ENCODE peak calls at places on chromosomes 5 and 9, in four cellular contexts. L is IMR-90, F is mesendoderm, R is H1. Z is an unnamed sample.

GRCh38 chr9:136143215-136144001 is 24.7 kb upstream of the TMEM250 start:
- DNase-seq in L (peak; percentile 9), F (peak; percentile 78), R (peak; percentile 86), Z (peak; percentile 81)

GRCh38 chr5:40165789-40166728 is 513.7 kb upstream of the PTGER4 start:
- DNase-seq in L (peak; percentile 19), F (peak; percentile 11), R (no peak), Z (peak; percentile 26)

GRCh38 chr5:164998142-164998541 is 1492.7 kb downstream of the MAT2B start:
- DNase-seq in L (no peak), F (no peak), R (no peak), Z (no peak)

GRCh38 chr5:145471831-145472616 is 363.1 kb downstream of the PRELID2 start:
- DNase-seq in L (peak; percentile 36), F (peak; percentile 61), R (no peak), Z (no peak)

GRCh38 chr5:145681686-145682085 is 153.5 kb downstream of the PRELID2 start:
- DNase-seq in L (peak; percentile 73), F (peak; percentile 70), R (peak; percentile 54), Z (peak; percentile 46)

GRCh38 chr5:34412769-34413168 is 243.4 kb upstream of the RAI14 start:
- DNase-seq in L (peak; percentile 65), F (peak; percentile 71), R (no peak), Z (no peak)

GRCh38 chr5:35001842-35002241 is 45.9 kb downstream of the AGXT2 start:
- DNase-seq in L (no peak), F (no peak), R (no peak), Z (no peak)

GRCh38 chr9:93072383-93072795 is 13.9 kb downstream of the SUSD3 start:
- DNase-seq in L (peak; percentile 68), F (no peak), R (no peak), Z (no peak)

GRCh38 chr5:149352169-149352568 is 5.7 kb upstream of the PCYOX1L start:
- DNase-seq in L (no peak), F (no peak), R (no peak), Z (no peak)

GRCh38 chr9:127336086-127336485 is 60.9 kb upstream of the SLC2A8 start:
- DNase-seq in L (peak; percentile 68), F (no peak), R (no peak), Z (no peak)

GRCh38 chr5:80711938-80712337 is 57.2 kb upstream of the DHFR start:
- DNase-seq in L (peak; percentile 34), F (peak; percentile 81), R (no peak), Z (peak; percentile 67)

GRCh38 chr5:85921590-85921989 is 696.2 kb upstream of the COX7C start:
- DNase-seq in L (no peak), F (peak; percentile 29), R (no peak), Z (no peak)

GRCh38 chr5:9761706-9762105 is 131.6 kb upstream of the TAS2R1 start:
- DNase-seq in L (no peak), F (no peak), R (no peak), Z (no peak)

GRCh38 chr9:112852741-112853505 is 37.8 kb downstream of the SLC46A2 start:
- DNase-seq in L (no peak), F (no peak), R (no peak), Z (no peak)

GRCh38 chr5:168782172-168782571 is 203.0 kb upstream of the PANK3 start:
- DNase-seq in L (no peak), F (peak; percentile 35), R (no peak), Z (peak; percentile 39)

DNA sequence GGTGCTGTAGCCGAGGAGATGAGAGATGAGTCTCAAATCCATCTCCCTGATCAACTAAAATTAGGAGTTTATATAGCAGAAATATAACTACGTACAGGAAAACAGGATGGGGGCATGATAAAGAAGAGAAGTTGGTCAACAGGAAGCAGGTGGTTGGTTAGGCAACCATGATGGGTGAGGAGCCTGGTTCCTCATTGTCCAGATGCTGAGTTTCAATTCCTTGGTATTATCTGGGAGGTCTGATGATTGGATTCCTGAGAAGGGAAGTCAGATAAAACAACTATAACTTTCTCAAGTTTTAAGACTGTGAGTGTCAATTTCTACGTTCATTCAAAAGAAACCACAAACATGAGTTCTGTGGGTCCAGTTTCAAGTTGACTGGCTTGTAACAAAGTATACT is 323.9 kb downstream of the MTRR start:
- DNase-seq in L (no peak), F (no peak), R (no peak), Z (no peak)
- H3K56ac ChIP-seq in L (no peak overlapping the region), F (no peak overlapping the region), R (no peak overlapping the region), Z (no peak overlapping the region)

DNA sequence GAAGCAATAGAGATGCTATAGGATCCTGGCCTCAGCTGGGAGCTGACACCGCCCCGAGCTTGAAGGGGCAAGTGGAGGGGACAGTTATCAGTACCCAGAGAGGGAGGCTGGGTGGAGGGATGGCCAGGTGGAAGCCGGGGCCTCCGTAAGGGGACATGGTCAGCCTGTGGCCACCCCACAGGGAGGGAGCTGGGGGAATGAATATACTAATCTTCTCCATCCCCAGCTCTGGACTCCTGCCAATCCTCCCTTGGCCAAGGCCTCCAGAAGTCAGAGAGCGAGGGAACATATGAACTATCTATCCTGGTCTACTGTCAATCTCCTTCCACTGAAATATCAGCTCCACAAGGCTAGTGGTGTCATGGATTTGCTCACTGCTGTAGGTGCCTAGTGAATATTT is 109.3 kb downstream of the BOD1 start:
- DNase-seq in L (no peak), F (no peak), R (no peak), Z (no peak)
- H4K5ac ChIP-seq in L (no peak overlapping the region), F (no peak overlapping the region), R (no peak overlapping the region), Z (no peak overlapping the region)

GRCh38 chr5:157756122-157756521 is 12.6 kb downstream of the LSM11 start:
- DNase-seq in L (no peak), F (no peak), R (no peak), Z (no peak)

GRCh38 chr5:157761690-157762611 is 18.4 kb downstream of the LSM11 start:
- DNase-seq in L (peak; percentile 72), F (peak; percentile 80), R (no peak), Z (peak; percentile 39)

DNA sequence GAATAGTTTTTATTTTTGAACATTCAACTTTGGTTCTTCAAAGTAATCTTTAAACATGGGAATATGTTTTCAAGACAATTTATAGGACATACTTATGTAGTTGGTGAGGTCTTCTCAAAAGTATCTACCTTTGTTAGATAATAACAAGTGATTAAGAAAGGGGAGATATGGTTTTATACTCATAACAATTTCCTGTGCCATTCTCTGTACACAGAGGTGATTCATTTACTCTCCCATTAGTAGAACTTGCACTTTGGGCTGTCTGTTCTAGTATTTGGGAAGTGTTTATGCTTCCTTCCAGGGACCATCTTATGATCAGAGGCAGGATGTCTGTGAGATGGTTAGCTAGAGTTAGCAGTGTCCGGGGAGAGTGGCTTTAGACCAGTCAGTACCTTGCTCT is 15.2 kb downstream of the LSM11 start:
- DNase-seq in L (no peak), F (no peak), R (no peak), Z (no peak)
- H3K56ac ChIP-seq in L (no peak overlapping the region), F (no peak overlapping the region), R (no peak overlapping the region), Z (no peak overlapping the region)

GRCh38 chr9:103681435-103681834 is 412.7 kb upstream of the SMC2 start:
- DNase-seq in L (no peak), F (no peak), R (no peak), Z (no peak)
- H4K5ac ChIP-seq in L (no peak overlapping the region), F (no peak overlapping the region), R (no peak overlapping the region), Z (no peak overlapping the region)

DNA sequence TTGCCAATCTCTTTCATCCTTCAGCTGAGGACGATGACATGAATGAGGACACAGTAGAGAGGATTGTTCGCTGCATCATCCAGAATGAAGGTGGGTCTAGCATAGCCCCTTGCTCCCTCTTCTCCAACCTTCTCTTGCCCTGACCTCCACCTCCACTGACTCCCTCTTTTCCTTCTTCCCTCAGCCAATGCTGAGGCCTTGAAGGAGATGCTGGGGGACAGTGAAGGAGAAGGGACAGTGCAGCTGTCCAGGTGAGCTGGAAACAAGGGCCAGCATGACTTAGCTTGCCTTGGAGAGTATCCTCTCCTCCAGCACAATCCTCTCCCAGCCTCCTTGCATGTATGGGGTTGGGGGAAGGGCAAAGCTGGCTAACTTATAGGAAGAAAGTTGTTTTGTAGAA is 2.0 kb downstream of the RELL2 start:
- DNase-seq in L (no peak), F (no peak), R (no peak), Z (no peak)
- H3K56ac ChIP-seq in L (no peak overlapping the region), F (no peak overlapping the region), R (no peak overlapping the region), Z (no peak overlapping the region)

DNA sequence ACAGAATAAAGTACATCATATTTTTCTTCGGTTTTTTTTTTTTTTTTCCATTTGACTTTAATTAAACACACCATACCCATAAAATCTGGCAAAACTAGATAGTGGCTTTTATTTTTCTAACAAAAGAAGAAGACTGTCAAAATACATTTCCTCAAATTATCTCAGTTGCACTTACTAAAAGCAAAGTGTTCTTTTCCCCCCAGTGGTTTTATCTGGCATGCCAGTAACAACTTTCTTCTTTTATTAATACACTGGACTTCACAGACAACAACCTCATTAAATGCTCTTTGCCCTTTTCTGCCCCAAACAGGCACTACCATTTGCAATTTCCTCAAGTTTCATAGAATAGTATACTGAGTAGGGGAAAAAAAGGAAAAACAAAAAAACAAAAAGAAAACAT is 1792.3 kb downstream of the EFNA5 start:
- DNase-seq in L (no peak), F (no peak), R (no peak), Z (no peak)
- H4K5ac ChIP-seq in L (no peak overlapping the region), F (no peak overlapping the region), R (no peak overlapping the region), Z (no peak overlapping the region)

DNA sequence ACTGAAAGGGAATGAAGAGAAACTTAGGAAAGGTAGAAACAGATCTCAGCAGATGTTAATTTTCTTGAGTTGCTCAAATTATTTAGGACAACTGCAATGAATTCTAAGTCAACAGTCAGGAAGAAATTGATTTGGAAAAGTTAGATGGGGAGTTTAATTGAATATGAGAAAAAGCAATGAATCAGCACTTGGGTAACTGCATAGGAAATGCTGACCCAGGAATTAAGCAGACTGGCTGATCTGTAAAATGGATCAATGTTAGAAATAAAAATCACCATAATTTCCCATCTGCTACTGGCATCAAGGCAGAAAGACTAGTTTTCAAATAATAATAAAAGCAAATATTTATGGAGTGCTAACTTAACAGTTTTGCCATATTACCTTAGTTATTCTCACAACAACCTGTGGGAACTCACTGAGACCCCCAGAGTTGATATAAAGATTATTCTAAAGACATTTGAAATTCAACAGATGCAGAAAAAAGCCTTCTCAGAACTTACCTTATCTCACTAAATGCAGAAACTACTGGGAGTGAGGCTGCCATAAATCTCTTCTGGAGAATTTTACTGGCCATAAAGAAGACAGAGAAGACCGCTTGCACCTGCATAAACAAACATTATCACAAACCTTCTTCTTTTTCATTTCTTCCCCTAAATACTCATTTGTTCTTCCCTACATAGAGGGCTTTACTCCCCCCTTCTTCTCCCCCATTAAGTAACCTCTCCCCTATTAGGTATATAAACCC is 22.8 kb upstream of the SLC12A2 start:
- DNase-seq in L (no peak), F (no peak), R (no peak), Z (no peak)
- H3K56ac ChIP-seq in L (no peak overlapping the region), F (no peak overlapping the region), R (no peak overlapping the region), Z (no peak overlapping the region)

GRCh38 chr5:179256229-179257189 is 88.8 kb downstream of the ADAMTS2 start:
- DNase-seq in L (no peak), F (no peak), R (no peak), Z (peak; percentile 6)
- H4K5ac ChIP-seq in L (no peak overlapping the region), F (no peak overlapping the region), R (no peak overlapping the region), Z (no peak overlapping the region)

GRCh38 chr5:147093138-147093537 is 141.7 kb upstream of the STK32A start:
- DNase-seq in L (peak; percentile 1), F (no peak), R (no peak), Z (no peak)
- H3K56ac ChIP-seq in L (no peak overlapping the region), F (no peak overlapping the region), R (no peak overlapping the region), Z (no peak overlapping the region)